ENCODE peak calls at places on chromosomes 1 and 21, in six cellular contexts. Z is H1, U is GM12878, A is HCT116, R is SK-N-SH, Q is HepG2. K is an unnamed sample.

GRCh38 chr1:169110265-169110664 is 3.8 kb downstream of the ATP1B1 start:
- DNase-seq in Z (no peak), U (no peak), A (no peak), R (no peak), Q (no peak), K (no peak)

GRCh38 chr1:41350055-41350378 is 11.2 kb upstream of the FOXO6 start:
- DNase-seq in Z (no peak), U (no peak), A (no peak), R (no peak), Q (no peak), K (no peak)

GRCh38 chr1:109863699-109864062 is 47.0 kb upstream of the CSF1 start:
- DNase-seq in Z (no peak), U (no peak), A (no peak), R (no peak), Q (no peak), K (no peak)

GRCh38 chr21:42678118-42678430 is 24.7 kb downstream of the PDE9A start:
- DNase-seq in Z (no peak), U (no peak), A (no peak), R (peak), Q (no peak), K (no peak)

GRCh38 chr21:33293811-33294216 is 27.6 kb downstream of the IL10RB start:
- DNase-seq in Z (no peak), U (no peak), A (no peak), R (no peak), Q (no peak), K (no peak)

GRCh38 chr21:39325458-39325857 is 12.0 kb upstream of the BRWD1 start:
- DNase-seq in Z (no peak), U (no peak), A (no peak), R (no peak), Q (no peak), K (no peak)

GRCh38 chr1:180295999-180296398 is 65.9 kb downstream of the LHX4 start:
- DNase-seq in Z (no peak), U (no peak), A (no peak), R (no peak), Q (no peak), K (no peak)

GRCh38 chr1:185488673-185489311 is 171.7 kb upstream of the IVNS1ABP start:
- DNase-seq in Z (no peak), U (no peak), A (no peak), R (no peak), Q (no peak), K (no peak)

GRCh38 chr1:9164537-9164910 is 35.6 kb upstream of the GPR157 start:
- DNase-seq in Z (no peak), U (no peak), A (no peak), R (no peak), Q (no peak), K (no peak)

GRCh38 chr1:39348278-39348677 is 143.2 kb upstream of the BMP8A start:
- DNase-seq in Z (no peak), U (no peak), A (no peak), R (no peak), Q (no peak), K (no peak)

GRCh38 chr21:23887709-23888303 is 1719.5 kb downstream of the MRPL39 start:
- DNase-seq in Z (no peak), U (no peak), A (no peak), R (no peak), Q (no peak), K (no peak)

GRCh38 chr1:174116042-174116441 is 43.3 kb upstream of the RABGAP1L start:
- DNase-seq in Z (no peak), U (no peak), A (no peak), R (no peak), Q (peak), K (no peak)

GRCh38 chr1:100433563-100433962 is 81.3 kb downstream of the CDC14A start:
- DNase-seq in Z (no peak), U (no peak), A (no peak), R (no peak), Q (no peak), K (no peak)
- TF ChIP-seq JUND in Z (no peak), U (no peak), A (no peak), R (no peak), Q (no peak), K (no peak)

GRCh38 chr1:60620107-60620506 is 462.3 kb upstream of the NFIA start:
- DNase-seq in Z (no peak), U (no peak), A (no peak), R (no peak), Q (no peak), K (no peak)
- TF ChIP-seq JUND in Z (no peak), U (no peak), A (no peak), R (no peak), Q (no peak), K (no peak)

GRCh38 chr1:24193046-24193445 is 6.0 kb upstream of the IFNLR1 start:
- DNase-seq in Z (no peak), U (no peak), A (peak), R (no peak), Q (no peak), K (no peak)
- TF ChIP-seq JUND in Z (no peak), U (no peak), A (no peak), R (no peak), Q (no peak), K (no peak)

GRCh38 chr1:27594542-27595510 is 9.1 kb downstream of the AHDC1 start:
- DNase-seq in Z (no peak), U (no peak), A (no peak), R (no peak), Q (no peak), K (no peak)
- TF ChIP-seq JUND in Z (no peak), U (no peak), A (no peak), R (no peak), Q (no peak), K (no peak)

K was measured in T47D.